ENCODE peak calls at places on chromosomes 5 and 9, in six cellular contexts. M is GM12891, Y is H1, E is HepG2, X is GM12878, Z is K562. T is an unnamed sample.

GRCh38 chr5:149448831-149449714 is 70.0 kb upstream of the IL17B start:
- DNase-seq in M (no peak), E (no peak), X (no peak), Y (no peak), Z (peak), T (no peak)

GRCh38 chr5:51997908-51998307 is 614.7 kb downstream of the ISL1 start:
- DNase-seq in E (no peak), M (no peak), X (no peak), Y (no peak), Z (no peak), T (no peak)

GRCh38 chr9:124381073-124381945 is 33.9 kb downstream of the PSMB7 start:
- DNase-seq in Y (no peak), M (no peak), X (no peak), Z (no peak), E (no peak), T (no peak)

GRCh38 chr5:77259479-77259878 is 49.0 kb downstream of the PDE8B start:
- DNase-seq in Z (no peak), X (peak), M (no peak), Y (no peak), E (no peak), T (no peak)

GRCh38 chr5:180399391-180399790 is 46.3 kb upstream of the GFPT2 start:
- DNase-seq in Y (no peak), Z (peak), X (no peak), E (no peak), M (no peak), T (no peak)

GRCh38 chr5:93675458-93676450 is 65.6 kb downstream of the POU5F2 start:
- DNase-seq in Y (no peak), X (no peak), E (no peak), Z (no peak), M (no peak), T (no peak)

GRCh38 chr9:4725706-4726442 is 15.1 kb downstream of the AK3 start:
- DNase-seq in Z (no peak), X (no peak), E (no peak), M (no peak), Y (no peak), T (no peak)

GRCh38 chr5:142015781-142016533 is 3.1 kb upstream of the GNPDA1 start:
- DNase-seq in E (no peak), M (no peak), X (no peak), Y (no peak), Z (no peak), T (no peak)

GRCh38 chr5:123992641-123993040 is 480.7 kb downstream of the CSNK1G3 start:
- DNase-seq in E (no peak), X (no peak), Z (no peak), M (no peak), Y (no peak), T (no peak)

GRCh38 chr5:99138911-99139310 is 210.1 kb upstream of the CHD1 start:
- DNase-seq in Y (no peak), M (no peak), X (no peak), E (no peak), Z (no peak), T (no peak)

GRCh38 chr5:99141534-99142135 is 212.8 kb upstream of the CHD1 start:
- DNase-seq in Z (no peak), M (no peak), X (no peak), E (no peak), Y (no peak), T (no peak)
- TF ChIP-seq POLR2A in Z (no peak), M (no peak), X (no peak), E (no peak), Y (no peak), T (no peak)

GRCh38 chr5:91225848-91226686 is 157.1 kb downstream of the ARRDC3 start:
- DNase-seq in Y (peak), M (peak), X (peak), E (peak), Z (no peak), T (no peak)
- TF ChIP-seq POLR2AphosphoS5 in Y (no peak), M (no peak), X (no peak), E (no peak), Z (no peak), T (no peak)

DNA sequence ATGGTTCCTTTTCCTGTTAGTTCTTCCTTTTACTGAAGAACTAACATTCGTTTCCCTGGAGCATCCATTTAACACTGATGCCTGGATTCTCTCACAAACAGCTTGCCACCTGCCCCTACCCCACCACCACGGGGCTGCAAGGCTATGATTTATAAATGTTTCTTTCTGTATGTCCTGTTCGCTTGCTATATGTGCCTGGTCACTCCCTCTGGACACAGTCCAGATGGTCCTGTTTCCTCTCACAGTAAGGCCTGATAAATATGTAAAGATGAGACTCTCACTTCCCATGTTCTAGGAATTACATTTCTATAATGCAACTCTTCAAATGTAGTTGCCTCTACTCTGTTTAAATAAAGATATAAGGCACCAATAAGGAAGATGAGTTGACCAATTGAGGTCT is 146.4 kb upstream of the SHB start:
- DNase-seq in Y (no peak), E (no peak), M (no peak), Z (no peak), X (no peak), T (no peak)
- TF ChIP-seq TAF1 in Y (no peak), E (no peak), M (no peak), Z (no peak), X (no peak), T (no peak)

DNA sequence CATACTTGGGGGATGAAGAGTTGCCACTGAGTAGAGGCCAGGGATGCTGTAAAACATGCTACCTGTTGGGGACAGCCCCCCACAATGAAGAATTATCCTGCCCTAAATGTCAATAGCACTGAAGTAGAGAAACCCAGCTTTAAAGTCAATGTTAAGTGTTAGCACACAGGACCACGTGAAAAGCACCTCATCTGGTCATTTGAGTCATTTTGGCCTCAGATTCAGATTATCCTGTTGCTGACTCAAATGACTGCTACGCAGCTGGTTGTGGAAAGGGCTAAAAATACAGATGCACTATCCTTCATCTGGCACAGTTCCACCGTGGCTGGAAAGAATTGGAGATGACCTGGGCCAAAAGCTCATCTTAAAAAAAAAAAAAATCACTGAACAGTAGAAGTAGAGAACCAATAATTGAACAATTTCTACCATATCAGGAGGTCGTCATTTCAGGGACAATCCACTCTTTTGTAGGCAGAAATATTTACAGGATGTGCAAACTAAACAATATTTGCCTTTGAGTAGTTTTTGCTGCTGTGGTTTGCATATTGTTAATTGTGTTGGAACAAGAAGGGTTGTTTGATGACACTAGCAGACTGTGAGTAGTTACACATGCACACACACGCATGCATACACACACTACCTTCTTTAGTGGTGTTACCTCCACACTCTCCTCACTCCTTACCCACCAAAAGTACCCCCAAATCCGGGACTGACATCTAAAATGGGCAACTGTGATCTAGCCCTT is 195.3 kb upstream of the KLF9 start:
- DNase-seq in M (no peak), Y (no peak), E (no peak), X (no peak), Z (no peak), T (no peak)
- TF ChIP-seq POLR2A in M (no peak), Y (no peak), E (no peak), X (no peak), Z (no peak), T (no peak)

DNA sequence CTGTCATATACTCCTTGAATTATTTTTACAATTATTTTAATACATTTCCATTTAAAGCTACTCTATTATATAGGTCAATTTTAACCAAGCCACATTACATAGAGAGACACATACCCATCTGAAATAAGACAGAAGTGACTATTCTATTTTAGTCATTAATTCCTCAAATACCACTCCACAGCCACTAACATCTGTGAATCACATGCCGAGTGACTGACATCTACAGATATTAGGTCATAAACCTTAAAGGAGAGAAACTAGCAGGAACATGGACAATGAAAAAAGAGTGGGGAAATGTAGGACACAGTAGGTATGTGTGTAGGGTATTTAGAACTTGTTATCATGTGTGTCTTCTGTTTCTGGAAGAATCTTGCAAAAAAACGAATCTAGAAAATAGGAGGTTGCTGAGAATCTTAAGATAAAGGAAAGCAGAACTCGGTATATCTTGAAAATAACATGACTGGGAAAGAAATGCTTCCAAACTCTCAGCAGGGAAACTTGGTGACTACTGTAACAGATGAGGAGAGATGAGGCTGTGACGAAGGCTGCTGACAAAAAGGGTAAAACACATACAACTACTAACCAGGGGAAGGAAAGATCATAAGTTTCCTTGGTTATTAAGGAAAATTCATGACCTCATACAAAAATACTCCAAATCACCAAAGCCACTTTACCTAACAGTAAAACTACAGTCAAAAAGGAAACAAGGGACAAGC is 84.6 kb downstream of the PLPP1 start:
- DNase-seq in Y (no peak), X (no peak), M (no peak), Z (no peak), E (no peak), T (no peak)
- TF ChIP-seq POLR2AphosphoS5 in Y (no peak), X (no peak), M (no peak), Z (no peak), E (no peak), T (no peak)

GRCh38 chr5:107743357-107744000 is 72.7 kb upstream of the EFNA5 start:
- DNase-seq in Z (no peak), E (no peak), M (no peak), X (no peak), Y (no peak), T (no peak)
- TF ChIP-seq TAF1 in Z (no peak), E (no peak), M (no peak), X (no peak), Y (no peak), T (no peak)

GRCh38 chr5:1159774-1160406 is 41.5 kb upstream of the SLC6A19 start:
- DNase-seq in M (no peak), Y (no peak), E (no peak), X (no peak), Z (no peak), T (no peak)

GRCh38 chr5:1162729-1163128 is 38.7 kb upstream of the SLC6A19 start:
- DNase-seq in Z (no peak), M (no peak), X (no peak), E (no peak), Y (no peak), T (no peak)

GRCh38 chr5:1162276-1162675 is 39.1 kb upstream of the SLC6A19 start:
- DNase-seq in Y (no peak), X (no peak), M (no peak), E (no peak), Z (no peak), T (no peak)

GRCh38 chr5:1161832-1162229 is 39.6 kb upstream of the SLC6A19 start:
- DNase-seq in Y (no peak), Z (no peak), X (no peak), E (no peak), M (no peak), T (no peak)

DNA sequence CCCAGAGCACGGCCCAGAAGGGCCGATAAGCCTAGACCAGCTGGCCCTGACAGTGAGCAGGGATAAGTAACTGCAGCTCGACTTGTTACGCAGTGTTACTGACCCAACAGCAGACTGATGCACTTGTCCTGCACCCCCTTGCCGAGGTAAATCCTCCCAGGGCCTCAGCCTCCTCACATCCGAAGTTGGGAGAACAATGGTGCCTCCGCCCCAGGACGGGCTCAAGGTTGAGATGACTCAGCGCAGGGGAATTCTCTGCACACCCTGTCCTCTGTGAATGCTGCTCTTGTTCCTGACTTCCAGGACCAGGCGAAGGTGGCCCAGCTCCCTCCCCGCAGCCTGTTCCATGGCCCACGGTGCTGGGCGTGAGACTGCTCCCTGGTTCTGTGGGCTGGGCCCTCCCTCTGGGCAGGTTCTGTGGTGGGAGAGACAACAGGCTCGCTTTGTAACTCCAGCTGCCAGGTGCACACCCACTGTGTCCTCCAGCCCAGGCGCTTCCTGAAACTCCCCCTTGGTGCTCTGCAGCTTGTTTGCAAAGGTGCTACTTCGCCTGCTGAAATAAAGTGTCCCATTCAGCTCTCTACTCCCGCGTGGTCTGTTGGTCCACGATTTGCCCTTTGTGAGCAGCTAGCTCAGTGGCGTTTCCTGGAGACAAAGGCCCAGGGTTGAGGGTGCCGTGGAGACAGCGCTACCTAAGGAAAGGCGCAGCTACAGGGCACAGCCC is 40.1 kb upstream of the SLC6A19 start:
- DNase-seq in M (no peak), Z (no peak), E (peak), Y (no peak), X (no peak), T (no peak)
- TF ChIP-seq POLR2A in M (no peak), Z (no peak), E (no peak), Y (no peak), X (no peak), T (no peak)

GRCh38 chr9:81369136-81369535 is 320.2 kb downstream of the TLE1 start:
- DNase-seq in X (no peak), E (no peak), Z (no peak), M (no peak), Y (no peak), T (no peak)

GRCh38 chr9:81361311-81361710 is 328.0 kb downstream of the TLE1 start:
- DNase-seq in Z (no peak), M (no peak), E (no peak), Y (no peak), X (no peak), T (no peak)

GRCh38 chr9:81363916-81364480 is 325.3 kb downstream of the TLE1 start:
- DNase-seq in X (no peak), Y (no peak), E (no peak), M (no peak), Z (no peak), T (no peak)
- TF ChIP-seq POLR2AphosphoS5 in X (no peak), Y (no peak), E (no peak), M (no peak), Z (no peak), T (no peak)

T was measured in GM12892.